ENCODE peak calls at places on chromosomes 16 and 17, in nine cellular contexts. One of them, this sample, is unnamed.

GRCh38 chr17:78375401-78376079 is 2.9 kb upstream of the PGS1 start:
- DNase-seq in breast epithelium: no peak
- DNase-seq in HCT116: no peak
- DNase-seq in GM23338: no peak
- DNase-seq in transverse colon: no peak
- DNase-seq in sigmoid colon: peak; percentile 87
- DNase-seq in GM12878: no peak
- DNase-seq in prostate gland: no peak
- DNase-seq in stomach: no peak
- DNase-seq in this sample: no peak

GRCh38 chr17:9979463-9979995 is 74.5 kb upstream of the RCVRN start:
- DNase-seq in breast epithelium: no peak
- DNase-seq in HCT116: no peak
- DNase-seq in GM23338: no peak
- DNase-seq in transverse colon: no peak
- DNase-seq in sigmoid colon: peak; percentile 51
- DNase-seq in GM12878: no peak
- DNase-seq in prostate gland: no peak
- DNase-seq in stomach: no peak
- DNase-seq in this sample: no peak

GRCh38 chr16:11734025-11734652 is 8.5 kb downstream of the TXNDC11 start:
- DNase-seq in breast epithelium: no peak
- DNase-seq in HCT116: no peak
- DNase-seq in GM23338: no peak
- DNase-seq in transverse colon: peak; percentile 4
- DNase-seq in sigmoid colon: no peak
- DNase-seq in GM12878: no peak
- DNase-seq in prostate gland: no peak
- DNase-seq in stomach: no peak
- DNase-seq in this sample: no peak

GRCh38 chr16:46717692-46718091 is 28.2 kb downstream of the ORC6 start:
- DNase-seq in breast epithelium: no peak
- DNase-seq in HCT116: no peak
- DNase-seq in GM23338: no peak
- DNase-seq in transverse colon: no peak
- DNase-seq in sigmoid colon: no peak
- DNase-seq in GM12878: no peak
- DNase-seq in prostate gland: no peak
- DNase-seq in stomach: no peak
- DNase-seq in this sample: no peak

GRCh38 chr16:85555549-85556455 is 57.3 kb upstream of the GSE1 start:
- DNase-seq in breast epithelium: no peak
- DNase-seq in HCT116: no peak
- DNase-seq in GM23338: peak; percentile 83
- DNase-seq in transverse colon: peak; percentile 75
- DNase-seq in sigmoid colon: no peak
- DNase-seq in GM12878: no peak
- DNase-seq in prostate gland: no peak
- DNase-seq in stomach: peak; percentile 55
- DNase-seq in this sample: no peak

GRCh38 chr16:87953308-87954208 is 2.3 kb downstream of the BANP start:
- DNase-seq in breast epithelium: no peak
- DNase-seq in HCT116: no peak
- DNase-seq in GM23338: no peak
- DNase-seq in transverse colon: no peak
- DNase-seq in sigmoid colon: no peak
- DNase-seq in GM12878: no peak
- DNase-seq in prostate gland: no peak
- DNase-seq in stomach: no peak
- DNase-seq in this sample: no peak

GRCh38 chr16:87895641-87896141 is 26.4 kb upstream of the SLC7A5 start:
- DNase-seq in breast epithelium: no peak
- DNase-seq in HCT116: no peak
- DNase-seq in GM23338: no peak
- DNase-seq in transverse colon: peak; percentile 34
- DNase-seq in sigmoid colon: no peak
- DNase-seq in GM12878: peak; percentile 67
- DNase-seq in prostate gland: no peak
- DNase-seq in stomach: peak; percentile 37
- DNase-seq in this sample: no peak

GRCh38 chr17:43660816-43661493 is 767 bp downstream of the MEOX1 start:
- DNase-seq in breast epithelium: no peak
- DNase-seq in HCT116: no peak
- DNase-seq in GM23338: no peak
- DNase-seq in transverse colon: no peak
- DNase-seq in sigmoid colon: no peak
- DNase-seq in GM12878: no peak
- DNase-seq in prostate gland: no peak
- DNase-seq in stomach: no peak
- DNase-seq in this sample: no peak

GRCh38 chr17:78132086-78132676 is 1.6 kb downstream of the TMC8 start:
- DNase-seq in breast epithelium: peak; percentile 69
- DNase-seq in HCT116: no peak
- DNase-seq in GM23338: peak; percentile 77
- DNase-seq in transverse colon: peak; percentile 83
- DNase-seq in sigmoid colon: no peak
- DNase-seq in GM12878: no peak
- DNase-seq in prostate gland: peak; percentile 49
- DNase-seq in stomach: peak; percentile 63
- DNase-seq in this sample: no peak

GRCh38 chr16:29804455-29805231 is 1.7 kb upstream of the MAZ start:
- DNase-seq in breast epithelium: no peak
- DNase-seq in HCT116: no peak
- DNase-seq in GM23338: peak; percentile 28
- DNase-seq in transverse colon: peak; percentile 37
- DNase-seq in sigmoid colon: peak; percentile 87
- DNase-seq in GM12878: no peak
- DNase-seq in prostate gland: peak; percentile 45
- DNase-seq in stomach: peak; percentile 39
- DNase-seq in this sample: no peak

GRCh38 chr17:10557422-10557821 is 8.0 kb upstream of the MYH2 start:
- DNase-seq in breast epithelium: no peak
- DNase-seq in HCT116: no peak
- DNase-seq in GM23338: no peak
- DNase-seq in transverse colon: no peak
- DNase-seq in sigmoid colon: no peak
- DNase-seq in GM12878: no peak
- DNase-seq in prostate gland: no peak
- DNase-seq in stomach: no peak
- DNase-seq in this sample: no peak

GRCh38 chr17:58156839-58157803 is 8.9 kb downstream of the OR4D1 start:
- DNase-seq in breast epithelium: no peak
- DNase-seq in HCT116: no peak
- DNase-seq in GM23338: peak; percentile 87
- DNase-seq in transverse colon: peak; percentile 12
- DNase-seq in sigmoid colon: no peak
- DNase-seq in GM12878: no peak
- DNase-seq in prostate gland: no peak
- DNase-seq in stomach: no peak
- DNase-seq in this sample: no peak

GRCh38 chr16:77191259-77191969 is 424 bp downstream of the MON1B start:
- DNase-seq in breast epithelium: no peak
- DNase-seq in HCT116: no peak
- DNase-seq in GM23338: no peak
- DNase-seq in transverse colon: peak; percentile 27
- DNase-seq in sigmoid colon: peak; percentile 75
- DNase-seq in GM12878: no peak
- DNase-seq in prostate gland: no peak
- DNase-seq in stomach: no peak
- DNase-seq in this sample: no peak

GRCh38 chr16:3266873-3267537 is 10.6 kb upstream of the MEFV start:
- DNase-seq in breast epithelium: no peak
- DNase-seq in HCT116: peak; percentile 29
- DNase-seq in GM23338: peak; percentile 66
- DNase-seq in transverse colon: no peak
- DNase-seq in sigmoid colon: no peak
- DNase-seq in GM12878: no peak
- DNase-seq in prostate gland: no peak
- DNase-seq in stomach: no peak
- DNase-seq in this sample: no peak

GRCh38 chr17:55294042-55294751 is 29.4 kb downstream of the HLF start:
- DNase-seq in breast epithelium: no peak
- DNase-seq in HCT116: no peak
- DNase-seq in GM23338: no peak
- DNase-seq in transverse colon: no peak
- DNase-seq in sigmoid colon: no peak
- DNase-seq in GM12878: no peak
- DNase-seq in prostate gland: no peak
- DNase-seq in stomach: no peak
- DNase-seq in this sample: no peak

GRCh38 chr16:4316732-4317461 is 1.0 kb downstream of the GLIS2 start:
- DNase-seq in breast epithelium: no peak
- DNase-seq in HCT116: no peak
- DNase-seq in GM23338: no peak
- DNase-seq in transverse colon: peak; percentile 30
- DNase-seq in sigmoid colon: peak; percentile 81
- DNase-seq in GM12878: no peak
- DNase-seq in prostate gland: no peak
- DNase-seq in stomach: peak; percentile 74
- DNase-seq in this sample: no peak

GRCh38 chr16:74226361-74226979 is 70.1 kb upstream of the PSMD7 start:
- DNase-seq in breast epithelium: no peak
- DNase-seq in HCT116: peak; percentile 16
- DNase-seq in GM23338: peak; percentile 49
- DNase-seq in transverse colon: no peak
- DNase-seq in sigmoid colon: no peak
- DNase-seq in GM12878: no peak
- DNase-seq in prostate gland: no peak
- DNase-seq in stomach: no peak
- DNase-seq in this sample: no peak

GRCh38 chr17:57662644-57663308 is 82.3 kb downstream of the CCDC182 start:
- DNase-seq in breast epithelium: peak; percentile 94
- DNase-seq in HCT116: peak; percentile 89
- DNase-seq in GM23338: peak; percentile 97
- DNase-seq in transverse colon: peak; percentile 87
- DNase-seq in sigmoid colon: peak; percentile 97
- DNase-seq in GM12878: no peak
- DNase-seq in prostate gland: peak; percentile 76
- DNase-seq in stomach: peak; percentile 92
- DNase-seq in this sample: no peak

GRCh38 chr17:64698725-64699124 is 36.6 kb upstream of the SMURF2 start:
- DNase-seq in breast epithelium: no peak
- DNase-seq in HCT116: no peak
- DNase-seq in GM23338: no peak
- DNase-seq in transverse colon: no peak
- DNase-seq in sigmoid colon: no peak
- DNase-seq in GM12878: no peak
- DNase-seq in prostate gland: no peak
- DNase-seq in stomach: no peak
- DNase-seq in this sample: no peak

GRCh38 chr17:40443988-40444899 is 994 bp downstream of the IGFBP4 start:
- DNase-seq in breast epithelium: no peak
- DNase-seq in HCT116: no peak
- DNase-seq in GM23338: peak; percentile 39
- DNase-seq in transverse colon: peak; percentile 27
- DNase-seq in sigmoid colon: no peak
- DNase-seq in GM12878: no peak
- DNase-seq in prostate gland: no peak
- DNase-seq in stomach: no peak
- DNase-seq in this sample: no peak
- H3K4me3 ChIP-seq in breast epithelium: peak overlapping the region; percentile 77
- H3K4me3 ChIP-seq in HCT116: no peak overlapping the region
- H3K4me3 ChIP-seq in GM23338: peak overlapping the region; percentile 83
- H3K4me3 ChIP-seq in transverse colon: peak overlapping the region; percentile 56
- H3K4me3 ChIP-seq in sigmoid colon: peak overlapping the region; percentile 93
- H3K4me3 ChIP-seq in GM12878: peak overlapping the region; percentile 61
- H3K4me3 ChIP-seq in prostate gland: peak overlapping the region; percentile 52
- H3K4me3 ChIP-seq in stomach: peak overlapping the region; percentile 71
- H3K4me3 ChIP-seq in this sample: peak overlapping the region; percentile 89

GRCh38 chr17:46738544-46738943 is 79.9 kb downstream of the WNT3 start:
- DNase-seq in breast epithelium: no peak
- DNase-seq in HCT116: no peak
- DNase-seq in GM23338: no peak
- DNase-seq in transverse colon: no peak
- DNase-seq in sigmoid colon: no peak
- DNase-seq in GM12878: no peak
- DNase-seq in prostate gland: no peak
- DNase-seq in stomach: no peak
- DNase-seq in this sample: no peak

GRCh38 chr17:46733837-46734516 is 84.5 kb downstream of the WNT3 start:
- DNase-seq in breast epithelium: no peak
- DNase-seq in HCT116: no peak
- DNase-seq in GM23338: no peak
- DNase-seq in transverse colon: no peak
- DNase-seq in sigmoid colon: no peak
- DNase-seq in GM12878: no peak
- DNase-seq in prostate gland: no peak
- DNase-seq in stomach: no peak
- DNase-seq in this sample: no peak

GRCh38 chr17:46737331-46737730 is 81.2 kb downstream of the WNT3 start:
- DNase-seq in breast epithelium: no peak
- DNase-seq in HCT116: no peak
- DNase-seq in GM23338: no peak
- DNase-seq in transverse colon: no peak
- DNase-seq in sigmoid colon: no peak
- DNase-seq in GM12878: no peak
- DNase-seq in prostate gland: no peak
- DNase-seq in stomach: no peak
- DNase-seq in this sample: no peak

GRCh38 chr17:46732754-46733398 is 85.6 kb downstream of the WNT3 start:
- DNase-seq in breast epithelium: no peak
- DNase-seq in HCT116: no peak
- DNase-seq in GM23338: peak; percentile 91
- DNase-seq in transverse colon: no peak
- DNase-seq in sigmoid colon: no peak
- DNase-seq in GM12878: no peak
- DNase-seq in prostate gland: no peak
- DNase-seq in stomach: no peak
- DNase-seq in this sample: no peak

GRCh38 chr17:46736100-46736499 is 82.4 kb downstream of the WNT3 start:
- DNase-seq in breast epithelium: no peak
- DNase-seq in HCT116: no peak
- DNase-seq in GM23338: no peak
- DNase-seq in transverse colon: no peak
- DNase-seq in sigmoid colon: no peak
- DNase-seq in GM12878: peak; percentile 3
- DNase-seq in prostate gland: no peak
- DNase-seq in stomach: no peak
- DNase-seq in this sample: no peak
- TF ChIP-seq POLR2AphosphoS5 in breast epithelium: no peak
- TF ChIP-seq POLR2AphosphoS5 in HCT116: no peak
- TF ChIP-seq POLR2AphosphoS5 in GM23338: no peak
- TF ChIP-seq POLR2AphosphoS5 in transverse colon: no peak
- TF ChIP-seq POLR2AphosphoS5 in sigmoid colon: no peak
- TF ChIP-seq POLR2AphosphoS5 in GM12878: no peak
- TF ChIP-seq POLR2AphosphoS5 in prostate gland: no peak
- TF ChIP-seq POLR2AphosphoS5 in stomach: no peak
- TF ChIP-seq POLR2AphosphoS5 in this sample: no peak

GRCh38 chr16:2152695-2153506 is 2.7 kb upstream of the TRAF7 start:
- DNase-seq in breast epithelium: no peak
- DNase-seq in HCT116: no peak
- DNase-seq in GM23338: peak; percentile 37
- DNase-seq in transverse colon: peak; percentile 51
- DNase-seq in sigmoid colon: no peak
- DNase-seq in GM12878: no peak
- DNase-seq in prostate gland: no peak
- DNase-seq in stomach: peak; percentile 48
- DNase-seq in this sample: no peak
- TF ChIP-seq CTCF in breast epithelium: no peak
- TF ChIP-seq CTCF in HCT116: peak; percentile 22
- TF ChIP-seq CTCF in GM23338: no peak
- TF ChIP-seq CTCF in transverse colon: no peak
- TF ChIP-seq CTCF in sigmoid colon: no peak
- TF ChIP-seq CTCF in GM12878: peak; percentile 9
- TF ChIP-seq CTCF in prostate gland: no peak
- TF ChIP-seq CTCF in stomach: no peak
- TF ChIP-seq CTCF in this sample: no peak

GRCh38 chr17:76560036-76560876 is 20.4 kb downstream of the PRCD start:
- DNase-seq in breast epithelium: no peak
- DNase-seq in HCT116: no peak
- DNase-seq in GM23338: no peak
- DNase-seq in transverse colon: no peak
- DNase-seq in sigmoid colon: no peak
- DNase-seq in GM12878: no peak
- DNase-seq in prostate gland: no peak
- DNase-seq in stomach: no peak
- DNase-seq in this sample: no peak
- H3K4me3 ChIP-seq in breast epithelium: no peak overlapping the region
- H3K4me3 ChIP-seq in HCT116: no peak overlapping the region
- H3K4me3 ChIP-seq in GM23338: peak overlapping the region; percentile 97
- H3K4me3 ChIP-seq in transverse colon: no peak overlapping the region
- H3K4me3 ChIP-seq in sigmoid colon: no peak overlapping the region
- H3K4me3 ChIP-seq in GM12878: peak overlapping the region; percentile 74
- H3K4me3 ChIP-seq in prostate gland: no peak overlapping the region
- H3K4me3 ChIP-seq in stomach: peak overlapping the region; percentile 85
- H3K4me3 ChIP-seq in this sample: no peak overlapping the region